ENCODE peak calls at places on chromosomes 1 and 21, in five cellular contexts. Y, L, V, U and A are unnamed samples.

GRCh38 chr1:65881070-65881594 is 88.4 kb downstream of the PDE4B start:
- DNase-seq in Y (no peak), L (no peak), V (no peak), U (no peak), A (no peak)

GRCh38 chr1:3560981-3561380 is 50.3 kb downstream of the MEGF6 start:
- DNase-seq in Y (no peak), L (no peak), V (no peak), U (no peak), A (no peak)

GRCh38 chr1:227903061-227903521 is 44.6 kb downstream of the WNT9A start:
- DNase-seq in Y (no peak), L (no peak), V (no peak), U (no peak), A (no peak)

GRCh38 chr1:110264430-110264829 is 54.3 kb downstream of the KCNC4 start:
- DNase-seq in Y (no peak), L (no peak), V (no peak), U (no peak), A (no peak)

GRCh38 chr1:31675161-31675560 is 28.7 kb downstream of the COL16A1 start:
- DNase-seq in Y (no peak), L (no peak), V (no peak), U (no peak), A (no peak)

GRCh38 chr1:93080424-93080823 is 1.3 kb downstream of the MTF2 start:
- DNase-seq in Y (no peak), L (no peak), V (peak; percentile 63), U (peak; percentile 57), A (no peak)

GRCh38 chr1:18183477-18183974 is 75.9 kb downstream of the IGSF21 start:
- DNase-seq in Y (no peak), L (no peak), V (no peak), U (no peak), A (no peak)

GRCh38 chr1:204345425-204345824 is 14.3 kb downstream of the PLEKHA6 start:
- DNase-seq in Y (no peak), L (no peak), V (no peak), U (no peak), A (no peak)

GRCh38 chr1:82874041-82874440 is 1073.3 kb downstream of the ADGRL2 start:
- DNase-seq in Y (no peak), L (no peak), V (no peak), U (no peak), A (no peak)

GRCh38 chr1:70818391-70818790 is 229.2 kb downstream of the PTGER3 start:
- DNase-seq in Y (no peak), L (no peak), V (no peak), U (no peak), A (no peak)

GRCh38 chr21:38814126-38815059 is 8.7 kb downstream of the ETS2 start:
- DNase-seq in Y (no peak), L (no peak), V (no peak), U (no peak), A (no peak)

GRCh38 chr1:78833491-78833890 is 173.0 kb downstream of the ADGRL4 start:
- DNase-seq in Y (no peak), L (no peak), V (no peak), U (no peak), A (no peak)

DNA sequence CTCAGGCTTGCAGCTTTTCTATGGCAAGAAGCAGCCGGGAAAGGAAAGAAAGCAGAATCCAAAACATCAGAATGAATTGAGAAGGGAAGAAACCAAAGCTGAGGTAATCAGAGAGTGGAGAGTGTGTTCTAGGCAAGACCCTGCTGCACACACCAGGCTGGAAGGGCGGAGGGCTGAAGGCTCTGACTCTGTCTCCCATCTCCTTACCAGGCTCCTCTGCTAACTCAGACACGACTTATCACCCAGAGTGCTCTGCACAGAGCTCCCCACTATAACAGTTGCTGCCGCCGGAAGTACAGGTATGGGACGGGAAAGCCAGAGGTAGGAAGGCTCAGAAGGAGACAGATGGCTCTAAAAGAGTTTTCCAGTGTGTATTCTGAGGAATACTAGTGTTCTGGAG is 1.2 kb downstream of the SCNM1 start:
- DNase-seq in Y (no peak), L (no peak), V (no peak), U (no peak), A (no peak)
- H3K4me3 ChIP-seq in Y (no peak overlapping the region), L (no peak overlapping the region), V (peak overlapping the region; percentile 93), U (peak overlapping the region; percentile 64), A (no peak overlapping the region)

DNA sequence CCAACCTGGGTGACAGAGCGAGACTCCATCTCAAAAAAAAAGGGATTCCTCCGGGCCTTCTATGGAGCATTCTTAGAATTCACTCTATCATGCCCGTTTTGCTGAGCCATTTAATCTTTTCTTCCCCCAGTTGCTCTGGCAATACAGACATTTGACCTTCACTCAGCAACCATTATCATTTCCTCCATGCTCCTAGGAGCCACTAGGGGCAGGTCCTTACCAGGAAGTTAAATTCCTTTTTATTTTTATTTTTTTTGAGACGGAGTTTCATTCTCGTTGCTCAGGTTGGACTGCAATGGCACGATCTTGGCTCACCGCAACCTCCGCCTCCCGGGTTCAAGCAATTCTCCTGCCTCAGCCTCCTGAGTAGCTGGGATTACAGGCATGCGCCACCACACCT is 9.7 kb upstream of the CGN start:
- DNase-seq in Y (no peak), L (no peak), V (no peak), U (peak; percentile 46), A (no peak)
- TF ChIP-seq CTCF in Y (no peak), L (no peak), V (no peak), U (peak; percentile 35), A (no peak)

GRCh38 chr1:207807395-207808321 is 55.8 kb downstream of the CD46 start:
- DNase-seq in Y (no peak), L (peak; percentile 55), V (no peak), U (no peak), A (no peak)

GRCh38 chr1:207806531-207807394 is 54.9 kb downstream of the CD46 start:
- DNase-seq in Y (no peak), L (no peak), V (no peak), U (no peak), A (no peak)

GRCh38 chr1:207810173-207810572 is 58.3 kb downstream of the CD46 start:
- DNase-seq in Y (no peak), L (no peak), V (no peak), U (no peak), A (no peak)

GRCh38 chr1:207808911-207809555 is 57.2 kb downstream of the CD46 start:
- DNase-seq in Y (no peak), L (no peak), V (no peak), U (no peak), A (no peak)

DNA sequence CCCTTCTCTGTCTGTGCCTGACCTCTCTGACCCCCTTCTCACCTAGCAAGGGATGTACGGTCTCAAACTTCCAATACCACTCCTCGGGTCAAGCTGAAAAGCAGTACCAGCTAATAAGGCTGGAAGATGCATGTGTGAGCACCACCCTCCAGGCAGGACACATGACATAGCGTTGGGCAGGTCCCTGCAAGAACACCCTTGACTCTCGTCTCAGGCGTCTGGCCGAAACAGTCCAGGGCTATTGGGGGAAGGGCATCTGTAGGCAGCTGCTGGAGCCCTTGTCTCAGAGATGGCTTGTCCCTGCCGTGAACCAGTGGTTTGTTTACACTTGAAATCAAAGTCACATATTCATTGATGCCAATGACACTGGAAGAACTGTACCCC is 56.5 kb downstream of the CD46 start:
- DNase-seq in Y (no peak), L (no peak), V (no peak), U (no peak), A (no peak)
- TF ChIP-seq POLR2A in Y (no peak), L (no peak), V (no peak), U (no peak), A (no peak)

GRCh38 chr21:10425856-10426255 is 95.5 kb upstream of the TPTE start:
- DNase-seq in Y (no peak), L (no peak), V (no peak), U (no peak), A (no peak)
- H3K4me3 ChIP-seq in Y (no peak overlapping the region), L (no peak overlapping the region), V (no peak overlapping the region), U (no peak overlapping the region), A (no peak overlapping the region)

GRCh38 chr1:72283204-72284083 is 1.1 kb upstream of the NEGR1 start:
- DNase-seq in Y (peak; percentile 66), L (peak; percentile 78), V (no peak), U (no peak), A (peak; percentile 60)

GRCh38 chr1:72284084-72284397 is 1.7 kb upstream of the NEGR1 start:
- DNase-seq in Y (no peak), L (no peak), V (no peak), U (no peak), A (no peak)

GRCh38 chr1:72281637-72282270 is 585 bp downstream of the NEGR1 start:
- DNase-seq in Y (no peak), L (no peak), V (no peak), U (no peak), A (no peak)

GRCh38 chr1:72282271-72282656 is at the start of gene NEGR1:
- DNase-seq in Y (peak; percentile 49), L (peak; percentile 71), V (no peak), U (no peak), A (peak; percentile 31)

GRCh38 chr1:72282690-72283203 is 408 bp upstream of the NEGR1 start:
- DNase-seq in Y (peak; percentile 83), L (peak; percentile 85), V (peak; percentile 25), U (peak; percentile 2), A (peak; percentile 96)
- TF ChIP-seq CTCF in Y (no peak), L (no peak), V (peak; percentile 10), U (no peak), A (no peak)

GRCh38 chr21:25563399-25564116 is 43.7 kb downstream of the MRPL39 start:
- DNase-seq in Y (no peak), L (no peak), V (no peak), U (no peak), A (no peak)
- TF ChIP-seq POLR2A in Y (no peak), L (no peak), V (no peak), U (no peak), A (no peak)

GRCh38 chr1:209756608-209757445 is 974 bp downstream of the TRAF3IP3 start:
- DNase-seq in Y (no peak), L (no peak), V (no peak), U (no peak), A (no peak)

GRCh38 chr1:209751627-209752231 is 4.1 kb upstream of the TRAF3IP3 start:
- DNase-seq in Y (no peak), L (no peak), V (no peak), U (no peak), A (no peak)

GRCh38 chr1:209759829-209760359 is 4.0 kb downstream of the TRAF3IP3 start:
- DNase-seq in Y (no peak), L (no peak), V (no peak), U (no peak), A (no peak)

GRCh38 chr1:209758360-209758759 is 2.5 kb downstream of the TRAF3IP3 start:
- DNase-seq in Y (no peak), L (no peak), V (no peak), U (no peak), A (no peak)

GRCh38 chr1:209755926-209756607 is at the start of gene TRAF3IP3:
- DNase-seq in Y (no peak), L (no peak), V (no peak), U (no peak), A (peak; percentile 40)
- H3K4me3 ChIP-seq in Y (no peak within 1 kb of the TSS), L (no peak within 1 kb of the TSS), V (no peak within 1 kb of the TSS), U (no peak within 1 kb of the TSS), A (no peak within 1 kb of the TSS)

DNA sequence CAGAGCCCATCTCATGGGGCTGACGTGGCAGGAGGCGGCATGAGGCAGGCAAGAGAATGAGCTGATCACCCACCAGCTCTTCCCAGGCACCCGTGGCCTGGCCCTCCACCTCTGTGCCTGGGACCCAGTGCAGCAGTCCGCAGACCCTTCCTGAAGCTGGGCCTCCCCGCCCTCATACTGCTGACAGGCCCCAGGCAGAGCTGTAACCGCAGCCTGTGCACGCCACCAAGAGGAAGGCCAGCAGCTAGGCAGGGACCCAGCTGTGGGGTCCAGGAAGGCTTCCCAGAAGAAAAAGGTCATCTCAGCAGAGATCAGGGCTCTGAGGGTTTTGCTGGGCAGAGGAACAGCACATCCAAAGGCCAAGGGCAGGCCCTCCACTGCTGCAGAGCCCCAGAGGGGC is 9.8 kb upstream of the MTFR1L start:
- DNase-seq in Y (no peak), L (no peak), V (no peak), U (no peak), A (no peak)
- TF ChIP-seq CTCF in Y (no peak), L (no peak), V (no peak), U (no peak), A (no peak)